ENCODE peak calls at places on chromosome 1, in eight cellular contexts. E, O, P, D, Y, T, B and X are unnamed samples. For H3K9me2, the result is how much of the 10 kb centered on the place peaks cover.

GRCh38 chr1:162633327-162633762 is 1.1 kb downstream of the DDR2 start:
- DNase-seq in Y (peak), B (no peak), T (peak), P (no peak), O (no peak), E (peak), D (peak), X (no peak)

GRCh38 chr1:214551052-214551435 is 358 bp downstream of the PTPN14 start:
- DNase-seq in O (no peak), P (no peak), T (no peak), E (peak), B (peak), Y (peak), D (no peak), X (no peak)

GRCh38 chr1:156247460-156248322 is at the start of gene PAQR6:
- DNase-seq in B (peak), T (peak), E (peak), D (no peak), P (no peak), O (no peak), Y (no peak), X (no peak)

GRCh38 chr1:86925742-86926141 is 11.3 kb downstream of the HS2ST1 start:
- DNase-seq in E (no peak), T (no peak), O (no peak), P (no peak), D (no peak), B (no peak), Y (no peak), X (no peak)

GRCh38 chr1:40630488-40631223 is 34.8 kb downstream of the RIMS3 start:
- DNase-seq in Y (peak), P (peak), T (peak), E (peak), O (peak), B (peak), D (peak), X (peak)

GRCh38 chr1:84121360-84121759 is 22.7 kb upstream of the PRKACB start:
- DNase-seq in E (no peak), O (no peak), Y (no peak), P (no peak), B (no peak), D (no peak), T (no peak), X (no peak)

GRCh38 chr1:103125219-103125618 is 16.9 kb upstream of the COL11A1 start:
- DNase-seq in D (no peak), Y (no peak), B (no peak), O (no peak), T (no peak), E (no peak), P (no peak), X (no peak)

GRCh38 chr1:6419803-6420593 is at the start of gene HES2:
- DNase-seq in D (no peak), O (no peak), T (peak), P (no peak), Y (peak), E (peak), B (peak), X (peak)

GRCh38 chr1:215556996-215557395 is 10.1 kb upstream of the KCTD3 start:
- DNase-seq in D (no peak), O (no peak), B (no peak), Y (no peak), E (no peak), P (no peak), T (no peak), X (no peak)

GRCh38 chr1:85282424-85282823 is 6.0 kb upstream of the BCL10 start:
- DNase-seq in O (peak), D (no peak), B (no peak), P (no peak), Y (no peak), E (peak), T (no peak), X (peak)

GRCh38 chr1:33429846-33430750 is 797 bp downstream of the PHC2 start:
- DNase-seq in T (peak), P (no peak), O (no peak), D (peak), E (peak), Y (peak), B (no peak), X (peak)

GRCh38 chr1:55380313-55380970 is 165.3 kb upstream of the USP24 start:
- DNase-seq in E (no peak), P (no peak), O (no peak), T (no peak), Y (no peak), D (no peak), B (no peak), X (no peak)

DNA sequence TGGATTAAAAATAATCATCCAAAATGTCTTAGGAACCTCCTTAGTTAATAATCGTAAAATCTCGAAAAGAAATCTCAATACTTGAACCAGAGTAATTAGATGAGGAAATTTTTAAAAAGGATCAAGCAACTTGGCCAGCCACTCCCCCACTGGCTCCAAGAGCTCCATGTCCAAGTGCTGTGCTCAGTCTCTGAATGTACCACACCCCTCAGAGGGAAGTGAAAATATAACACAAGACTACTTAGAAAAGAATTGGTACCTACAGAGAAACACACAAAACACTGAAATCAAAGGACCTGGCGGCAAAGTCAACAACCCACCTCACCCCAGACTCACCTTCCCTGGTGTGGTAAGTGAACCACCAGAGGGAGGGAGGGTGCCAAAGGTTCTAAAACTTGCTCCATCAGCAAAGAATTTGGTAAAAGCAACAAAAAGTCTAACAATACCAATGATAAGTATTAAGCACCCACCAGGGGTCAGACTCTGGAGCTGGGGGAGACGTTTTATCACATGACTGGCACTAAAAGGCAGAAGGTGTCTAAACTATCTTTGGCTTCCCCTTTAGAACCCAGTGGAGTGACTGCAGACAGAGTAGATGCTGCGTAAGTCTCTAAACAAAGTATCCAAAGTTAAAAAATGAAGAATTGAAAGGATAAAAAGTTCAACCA is 14.0 kb downstream of the LBR start:
- DNase-seq in O (no peak), B (no peak), T (no peak), P (peak), Y (no peak), D (no peak), E (no peak), X (no peak)
- TF ChIP-seq EZH2phosphoT487 in O (no peak), B (no peak), T (no peak), P (no peak), Y (no peak), D (no peak), E (no peak), X (no peak)

GRCh38 chr1:203622486-203622885 is 4.1 kb upstream of the ATP2B4 start:
- DNase-seq in D (no peak), O (no peak), E (no peak), Y (no peak), B (no peak), T (no peak), P (no peak), X (no peak)

GRCh38 chr1:203621559-203622130 is 5.0 kb upstream of the ATP2B4 start:
- DNase-seq in B (no peak), P (no peak), Y (no peak), E (no peak), D (no peak), T (no peak), O (no peak), X (no peak)

GRCh38 chr1:203626910-203627246 is 246 bp downstream of the ATP2B4 start:
- DNase-seq in E (peak), P (no peak), Y (no peak), O (no peak), B (peak), D (no peak), T (no peak), X (no peak)

GRCh38 chr1:203625623-203626189 is 926 bp upstream of the ATP2B4 start:
- DNase-seq in P (peak), B (peak), T (peak), E (no peak), D (peak), Y (peak), O (no peak), X (peak)

GRCh38 chr1:203624341-203624712 is 2.3 kb upstream of the ATP2B4 start:
- DNase-seq in T (no peak), D (no peak), O (no peak), Y (peak), P (no peak), E (peak), B (no peak), X (no peak)
- H3K27ac ChIP-seq in T (no peak), D (no peak), O (no peak), Y (peak), P (no peak), E (no peak), B (no peak), X (no peak)

GRCh38 chr1:228457017-228457395 is 30.2 kb upstream of the RNF187 start:
- DNase-seq in O (no peak), B (peak), T (peak), E (no peak), P (peak), D (peak), Y (no peak), X (no peak)
- H3K9me2 ChIP-seq in O (under half), B (under half), T (under half), E (under half), P (under half), D (under half), Y (under half), X (under half)

GRCh38 chr1:147611021-147611426 is 59.3 kb downstream of the ACP6 start:
- DNase-seq in T (no peak), O (no peak), D (peak), B (no peak), Y (no peak), P (peak), E (no peak), X (no peak)
- TF ChIP-seq EZH2phosphoT487 in T (no peak), O (no peak), D (no peak), B (no peak), Y (no peak), P (no peak), E (no peak), X (no peak)

GRCh38 chr1:211944733-211945500 is 90.4 kb downstream of the INTS7 start:
- DNase-seq in B (no peak), Y (peak), T (no peak), P (no peak), E (peak), O (no peak), D (no peak), X (peak)
- H3K27ac ChIP-seq in B (no peak), Y (peak), T (no peak), P (no peak), E (no peak), O (no peak), D (no peak), X (no peak)

DNA sequence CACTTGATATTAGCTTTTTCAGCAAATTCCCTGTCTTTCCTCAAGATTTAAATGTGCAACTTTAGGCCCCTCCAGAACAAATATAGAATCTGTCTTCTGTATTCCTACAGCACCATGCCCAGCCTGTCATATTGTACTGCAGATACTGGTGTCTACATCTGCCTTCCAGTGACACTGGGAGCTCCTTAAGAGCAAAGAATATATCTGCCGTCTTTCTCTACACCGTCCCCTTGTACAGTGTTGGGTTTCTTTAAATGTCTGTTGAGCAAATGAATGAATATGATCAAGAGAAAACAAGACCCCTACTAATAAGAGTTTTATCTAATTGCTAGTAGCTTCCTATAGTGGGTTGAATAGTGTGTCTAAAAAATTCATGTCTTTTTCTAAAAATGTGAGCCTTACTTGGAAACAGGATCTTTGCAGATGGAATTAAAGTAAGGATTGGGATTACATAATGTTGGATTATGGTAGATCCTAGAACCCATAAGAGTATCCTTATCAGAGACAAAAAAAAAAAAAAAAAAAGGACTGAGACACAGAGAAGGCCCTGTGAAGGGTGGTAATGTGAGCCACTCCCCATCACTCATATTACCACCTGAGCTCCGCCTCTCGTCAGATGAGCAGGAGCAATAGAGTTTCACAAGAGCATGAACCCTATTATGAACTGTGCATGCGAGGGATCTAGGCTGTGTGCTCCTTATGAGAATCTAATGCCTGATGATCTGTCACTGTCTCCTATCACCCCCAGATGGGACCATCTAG is 128.6 kb downstream of the FAF1 start:
- DNase-seq in O (no peak), B (no peak), Y (no peak), P (no peak), E (no peak), D (no peak), T (no peak), X (no peak)
- H3K9me2 ChIP-seq in O (under half), B (under half), Y (under half), P (under half), E (under half), D (under half), T (under half), X (under half)

DNA sequence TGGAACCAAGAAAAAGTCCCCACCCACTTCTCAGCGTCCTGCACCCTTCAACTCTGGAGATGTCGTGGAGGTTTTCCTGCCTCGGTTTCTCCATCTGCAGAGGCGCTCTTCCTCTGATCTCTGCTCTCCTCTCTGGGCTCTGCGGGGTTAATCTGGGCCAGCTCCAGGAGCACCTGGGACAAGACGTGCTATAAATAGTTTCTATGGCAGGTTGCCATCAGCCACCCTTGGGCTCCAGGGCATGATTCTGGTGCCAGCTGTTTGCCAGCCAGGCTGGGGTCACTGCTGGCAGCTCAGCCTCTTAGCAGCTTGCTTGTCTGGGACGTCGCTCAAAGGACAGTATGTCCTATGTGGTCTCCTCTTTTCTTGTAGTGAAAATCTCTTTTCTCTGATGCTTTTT is 137.1 kb downstream of the ACTL8 start:
- DNase-seq in B (peak), O (no peak), Y (no peak), E (no peak), P (no peak), T (no peak), D (no peak), X (peak)
- TF ChIP-seq EZH2phosphoT487 in B (no peak), O (no peak), Y (no peak), E (no peak), P (no peak), T (no peak), D (no peak), X (no peak)

GRCh38 chr1:121558514-121558913 is 373.7 kb downstream of the SRGAP2C start:
- DNase-seq in O (no peak), P (no peak), B (no peak), T (peak), D (no peak), E (peak), Y (no peak), X (peak)
- H3K27ac ChIP-seq in O (no peak), P (no peak), B (no peak), T (peak), D (no peak), E (peak), Y (no peak), X (no peak)

GRCh38 chr1:171263915-171264314 is 15.6 kb downstream of the FMO1 start:
- DNase-seq in Y (no peak), T (peak), O (no peak), P (no peak), B (no peak), E (no peak), D (no peak), X (no peak)

GRCh38 chr1:171267391-171267790 is 19.1 kb downstream of the FMO1 start:
- DNase-seq in D (no peak), O (no peak), Y (peak), T (peak), P (no peak), E (no peak), B (no peak), X (no peak)

GRCh38 chr1:171270806-171271205 is 22.5 kb downstream of the FMO1 start:
- DNase-seq in T (no peak), O (no peak), E (no peak), P (no peak), D (no peak), B (no peak), Y (no peak), X (no peak)

GRCh38 chr1:171265686-171266085 is 17.4 kb downstream of the FMO1 start:
- DNase-seq in O (no peak), D (no peak), T (no peak), P (no peak), Y (no peak), E (no peak), B (no peak), X (no peak)

GRCh38 chr1:171266930-171267329 is 18.6 kb downstream of the FMO1 start:
- DNase-seq in O (no peak), T (no peak), B (no peak), D (no peak), P (no peak), E (peak), Y (no peak), X (no peak)
- H3K9me2 ChIP-seq in O (under half), T (under half), B (under half), D (under half), P (under half), E (under half), Y (under half), X (under half)